ENCODE peak calls at places on chromosome 15, in four cellular contexts. O is endothelial cell, I is tibial artery, A is NCI-H446 treated with DMSO at 0.1 percent for 48 hours. P is an unnamed sample.

GRCh38 chr15:56901931-56902330 is 16.5 kb upstream of the TCF12 start:
- DNase-seq in O (no peak), I (no peak), A (no peak), P (no peak)

GRCh38 chr15:32104061-32104980 is 74.0 kb downstream of the CHRNA7 start:
- DNase-seq in O (no peak), I (no peak), A (no peak), P (no peak)

GRCh38 chr15:40368701-40369473 is 10.9 kb downstream of the DISP2 start:
- DNase-seq in O (no peak), I (peak), A (no peak), P (no peak)

GRCh38 chr15:80982205-80982604 is 7.4 kb downstream of the MESD start:
- DNase-seq in O (no peak), I (no peak), A (no peak), P (no peak)

GRCh38 chr15:90001683-90002427 is 731 bp downstream of the ZNF710 start:
- DNase-seq in O (peak), I (peak), A (no peak), P (peak)

GRCh38 chr15:101651753-101652097 is 456 bp downstream of the TM2D3 start:
- DNase-seq in O (no peak), I (no peak), A (no peak), P (no peak)

GRCh38 chr15:29677450-29677849 is 144.8 kb downstream of the TJP1 start:
- DNase-seq in O (no peak), I (no peak), A (no peak), P (no peak)

GRCh38 chr15:39251413-39252197 is 329.3 kb upstream of the THBS1 start:
- DNase-seq in O (no peak), I (no peak), A (no peak), P (no peak)

GRCh38 chr15:40420793-40421192 is 15.2 kb downstream of the IVD start:
- DNase-seq in O (no peak), I (no peak), A (no peak), P (no peak)

GRCh38 chr15:48384616-48385015 is 53.4 kb downstream of the DUT start:
- DNase-seq in O (no peak), I (no peak), A (no peak), P (no peak)

GRCh38 chr15:92091155-92091734 is 237.7 kb downstream of the SLCO3A1 start:
- DNase-seq in O (peak), I (no peak), A (no peak), P (peak)

GRCh38 chr15:62932436-62932835 is 110.1 kb upstream of the TPM1 start:
- DNase-seq in O (no peak), I (no peak), A (no peak), P (no peak)

GRCh38 chr15:39934415-39935044 is 615 bp downstream of the EIF2AK4 start:
- DNase-seq in O (peak), I (no peak), A (no peak), P (no peak)

GRCh38 chr15:25678498-25678865 is 184.6 kb downstream of the ATP10A start:
- DNase-seq in O (no peak), I (no peak), A (no peak), P (no peak)

P was measured in glutamatergic neuron.